ENCODE peak calls at places on chromosomes 6 and 20, in five cellular contexts. I is T-helper 2 cell, S is COR-L47, E is heart right ventricle, O is NCI-H187. K is an unnamed sample.

GRCh38 chr6:155524249-155524651 is 68.6 kb upstream of the NOX3 start:
- DNase-seq in I (no peak), S (no peak), E (no peak), O (no peak), K (no peak)

GRCh38 chr6:74940211-74940610 is 265.6 kb downstream of the COL12A1 start:
- DNase-seq in I (no peak), S (no peak), E (no peak), O (no peak), K (no peak)

GRCh38 chr6:116462516-116462915 is 1.3 kb downstream of the CALHM6 start:
- DNase-seq in I (no peak), S (no peak), E (no peak), O (no peak), K (peak)

GRCh38 chr20:40743172-40743775 is 54.2 kb upstream of the MAFB start:
- DNase-seq in I (no peak), S (no peak), E (no peak), O (no peak), K (no peak)

GRCh38 chr6:144898052-144898689 is 613.0 kb downstream of the UTRN start:
- DNase-seq in I (no peak), S (no peak), E (no peak), O (no peak), K (no peak)

GRCh38 chr6:79812195-79812594 is 135.2 kb downstream of the ELOVL4 start:
- DNase-seq in I (no peak), S (no peak), E (no peak), O (no peak), K (no peak)

GRCh38 chr6:42418739-42419138 is 33.0 kb downstream of the TRERF1 start:
- DNase-seq in I (no peak), S (no peak), E (no peak), O (no peak), K (no peak)

GRCh38 chr20:7608246-7608645 is 332.0 kb downstream of the HAO1 start:
- DNase-seq in I (no peak), S (no peak), E (no peak), O (no peak), K (no peak)

GRCh38 chr6:80197474-80197873 is 91.0 kb downstream of the BCKDHB start:
- DNase-seq in I (no peak), S (no peak), E (no peak), O (no peak), K (no peak)

GRCh38 chr6:5115168-5115567 is 30.0 kb downstream of the PPP1R3G start:
- DNase-seq in I (no peak), S (no peak), E (peak), O (no peak), K (no peak)

GRCh38 chr6:127554435-127555006 is 22.5 kb upstream of the C6orf58 start:
- DNase-seq in I (no peak), S (no peak), E (no peak), O (no peak), K (no peak)

GRCh38 chr6:49653438-49653837 is 16.8 kb upstream of the RHAG start:
- DNase-seq in I (no peak), S (no peak), E (no peak), O (no peak), K (no peak)

GRCh38 chr20:62666736-62667529 is 24.6 kb downstream of the SLCO4A1 start:
- DNase-seq in I (no peak), S (peak), E (no peak), O (no peak), K (no peak)

GRCh38 chr6:161242113-161242512 is 31.7 kb downstream of the AGPAT4 start:
- DNase-seq in I (no peak), S (no peak), E (no peak), O (no peak), K (no peak)

GRCh38 chr6:118652051-118652699 is 784 bp upstream of the CEP85L start:
- DNase-seq in I (no peak), S (no peak), E (no peak), O (no peak), K (no peak)

GRCh38 chr6:105921781-105922180 is 164.4 kb upstream of the PRDM1 start:
- DNase-seq in I (no peak), S (no peak), E (no peak), O (no peak), K (no peak)